ENCODE peak calls at places on chromosomes 4 and X, in seven cellular contexts. B is ascending aorta; W is SK-N-MC; R is endothelial cell; C is substantia nigra; D is AG20443; E is activated CD4-positive, alpha-beta T cell treated with anti-CD3 and anti-CD28 coated beads, Interleukin-2, amount 10 ng/mL, durations not matched to agents 7 days and 5 days. Y is an unnamed sample.

GRCh38 chr4:13164783-13165371 is 319.3 kb downstream of the RAB28 start:
- DNase-seq in B (no peak), W (no peak), R (no peak), C (no peak), D (no peak), E (no peak), Y (no peak)

GRCh38 chr4:20615492-20616136 is 84.6 kb upstream of the PACRGL start:
- DNase-seq in B (no peak), W (no peak), R (no peak), C (no peak), D (peak), E (no peak), Y (no peak)

GRCh38 chrX:137565318-137565904 is 516 bp upstream of the ZIC3 start:
- DNase-seq in B (no peak), W (no peak), R (no peak), C (no peak), D (no peak), E (no peak), Y (no peak)

GRCh38 chrX:19673334-19674040 is 158.2 kb upstream of the MAP3K15 start:
- DNase-seq in B (peak), W (no peak), R (no peak), C (peak), D (peak), E (no peak), Y (no peak)

GRCh38 chr4:189279188-189279587 is 661.5 kb upstream of the FRG1 start:
- DNase-seq in B (no peak), W (no peak), R (no peak), C (no peak), D (no peak), E (no peak), Y (no peak)

GRCh38 chr4:40577588-40578253 is 51.9 kb downstream of the RBM47 start:
- DNase-seq in B (no peak), W (no peak), R (no peak), C (no peak), D (no peak), E (no peak), Y (no peak)

GRCh38 chr4:5357863-5358262 is 306.6 kb downstream of the STK32B start:
- DNase-seq in B (no peak), W (no peak), R (no peak), C (no peak), D (no peak), E (no peak), Y (no peak)

GRCh38 chrX:119638725-119639471 is 32.7 kb upstream of the NKRF start:
- DNase-seq in B (no peak), W (no peak), R (no peak), C (no peak), D (no peak), E (no peak), Y (no peak)

GRCh38 chr4:137576437-137576836 is 44.1 kb upstream of the PCDH18 start:
- DNase-seq in B (no peak), W (no peak), R (no peak), C (no peak), D (peak), E (no peak), Y (no peak)

GRCh38 chr4:189162888-189163287 is 777.8 kb upstream of the FRG1 start:
- DNase-seq in B (no peak), W (no peak), R (no peak), C (no peak), D (no peak), E (no peak), Y (no peak)

Y was measured in WERI-Rb-1.